ENCODE peak calls at places on chromosome 21, in four cellular contexts. One of them, this sample, is unnamed. For H3K4me1, the result is how much of the 10 kb centered on the place peaks cover.

GRCh38 chr21:32771134-32771523 is 426 bp downstream of the PAXBP1 start:
- DNase-seq in cardiac muscle cell: peak
- DNase-seq in tibial nerve: peak
- DNase-seq in hepatocyte: peak
- DNase-seq in this sample: no peak

GRCh38 chr21:35206141-35207125 is 157.3 kb upstream of the RUNX1 start:
- DNase-seq in cardiac muscle cell: peak
- DNase-seq in tibial nerve: no peak
- DNase-seq in hepatocyte: peak
- DNase-seq in this sample: no peak

GRCh38 chr21:35226302-35226701 is 177.2 kb upstream of the RUNX1 start:
- DNase-seq in cardiac muscle cell: peak
- DNase-seq in tibial nerve: no peak
- DNase-seq in hepatocyte: no peak
- DNase-seq in this sample: no peak

GRCh38 chr21:40186036-40186435 is 318.8 kb downstream of the PCP4 start:
- DNase-seq in cardiac muscle cell: no peak
- DNase-seq in tibial nerve: no peak
- DNase-seq in hepatocyte: no peak
- DNase-seq in this sample: no peak

GRCh38 chr21:23890652-23891051 is 1716.6 kb downstream of the MRPL39 start:
- DNase-seq in cardiac muscle cell: no peak
- DNase-seq in tibial nerve: no peak
- DNase-seq in hepatocyte: no peak
- DNase-seq in this sample: no peak

GRCh38 chr21:17270234-17270633 is 242.6 kb upstream of the CXADR start:
- DNase-seq in cardiac muscle cell: peak
- DNase-seq in tibial nerve: peak
- DNase-seq in hepatocyte: peak
- DNase-seq in this sample: no peak

GRCh38 chr21:46110499-46111192 is 12.7 kb downstream of the COL6A2 start:
- DNase-seq in cardiac muscle cell: peak
- DNase-seq in tibial nerve: peak
- DNase-seq in hepatocyte: peak
- DNase-seq in this sample: no peak

GRCh38 chr21:36059823-36060158 is 535 bp downstream of the SETD4 start:
- DNase-seq in cardiac muscle cell: peak
- DNase-seq in tibial nerve: no peak
- DNase-seq in hepatocyte: peak
- DNase-seq in this sample: no peak

GRCh38 chr21:33033094-33033951 is 7.6 kb downstream of the OLIG2 start:
- DNase-seq in cardiac muscle cell: no peak
- DNase-seq in tibial nerve: no peak
- DNase-seq in hepatocyte: no peak
- DNase-seq in this sample: no peak

GRCh38 chr21:26587621-26588260 is 14.7 kb upstream of the CYYR1 start:
- DNase-seq in cardiac muscle cell: no peak
- DNase-seq in tibial nerve: no peak
- DNase-seq in hepatocyte: peak
- DNase-seq in this sample: no peak

GRCh38 chr21:36854391-36854790 is 112.1 kb downstream of the HLCS start:
- DNase-seq in cardiac muscle cell: peak
- DNase-seq in tibial nerve: no peak
- DNase-seq in hepatocyte: peak
- DNase-seq in this sample: peak

GRCh38 chr21:36261459-36261858 is 58.5 kb upstream of the MORC3 start:
- DNase-seq in cardiac muscle cell: no peak
- DNase-seq in tibial nerve: no peak
- DNase-seq in hepatocyte: no peak
- DNase-seq in this sample: no peak

GRCh38 chr21:36160850-36161178 is 4.2 kb downstream of the DOP1B start:
- DNase-seq in cardiac muscle cell: no peak
- DNase-seq in tibial nerve: no peak
- DNase-seq in hepatocyte: no peak
- DNase-seq in this sample: no peak

GRCh38 chr21:43362306-43362927 is 64.5 kb downstream of the SIK1 start:
- DNase-seq in cardiac muscle cell: no peak
- DNase-seq in tibial nerve: peak
- DNase-seq in hepatocyte: peak
- DNase-seq in this sample: no peak

GRCh38 chr21:43361127-43361492 is 65.8 kb downstream of the SIK1 start:
- DNase-seq in cardiac muscle cell: no peak
- DNase-seq in tibial nerve: no peak
- DNase-seq in hepatocyte: peak
- DNase-seq in this sample: no peak

GRCh38 chr21:43361493-43362296 is 65.2 kb downstream of the SIK1 start:
- DNase-seq in cardiac muscle cell: no peak
- DNase-seq in tibial nerve: no peak
- DNase-seq in hepatocyte: peak
- DNase-seq in this sample: no peak

GRCh38 chr21:43359081-43359822 is 67.7 kb downstream of the SIK1 start:
- DNase-seq in cardiac muscle cell: no peak
- DNase-seq in tibial nerve: no peak
- DNase-seq in hepatocyte: no peak
- DNase-seq in this sample: no peak

GRCh38 chr21:43360441-43361126 is 66.3 kb downstream of the SIK1 start:
- DNase-seq in cardiac muscle cell: no peak
- DNase-seq in tibial nerve: no peak
- DNase-seq in hepatocyte: no peak
- DNase-seq in this sample: no peak
- H3K4me1 ChIP-seq in cardiac muscle cell: under half
- H3K4me1 ChIP-seq in tibial nerve: under half
- H3K4me1 ChIP-seq in hepatocyte: under half
- H3K4me1 ChIP-seq in this sample: under half

DNA sequence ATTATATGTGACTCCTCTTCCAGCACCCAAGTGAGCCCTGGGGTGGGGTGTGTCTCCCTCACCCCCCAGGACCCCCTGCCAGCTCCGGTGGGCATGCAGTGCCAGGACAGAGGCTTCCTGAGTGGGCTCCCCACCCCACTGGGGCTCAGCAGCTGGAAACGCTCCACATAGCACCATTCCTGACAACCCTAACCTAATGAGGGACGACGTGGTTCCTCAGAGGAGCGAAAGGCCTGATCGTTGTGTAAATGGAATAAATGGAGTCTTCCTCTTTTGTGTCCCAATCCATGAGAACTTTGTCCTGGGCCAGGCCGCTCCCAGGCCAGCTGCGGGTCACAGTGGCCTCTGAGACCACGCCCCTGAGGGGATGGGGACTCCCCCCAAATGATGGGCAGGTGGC is 1.8 kb upstream of the TSPEAR start:
- DNase-seq in cardiac muscle cell: no peak
- DNase-seq in tibial nerve: no peak
- DNase-seq in hepatocyte: no peak
- DNase-seq in this sample: no peak
- H3K4me1 ChIP-seq in cardiac muscle cell: under half
- H3K4me1 ChIP-seq in tibial nerve: under half
- H3K4me1 ChIP-seq in hepatocyte: under half
- H3K4me1 ChIP-seq in this sample: under half

GRCh38 chr21:45088116-45088515 is 13.7 kb downstream of the ADARB1 start:
- DNase-seq in cardiac muscle cell: no peak
- DNase-seq in tibial nerve: no peak
- DNase-seq in hepatocyte: no peak
- DNase-seq in this sample: no peak
- H3K4me1 ChIP-seq in cardiac muscle cell: under half
- H3K4me1 ChIP-seq in tibial nerve: under half
- H3K4me1 ChIP-seq in hepatocyte: under half
- H3K4me1 ChIP-seq in this sample: under half

GRCh38 chr21:41894511-41894910 is 15.4 kb upstream of the PRDM15 start:
- DNase-seq in cardiac muscle cell: no peak
- DNase-seq in tibial nerve: no peak
- DNase-seq in hepatocyte: no peak
- DNase-seq in this sample: no peak
- H3K4me1 ChIP-seq in cardiac muscle cell: under half
- H3K4me1 ChIP-seq in tibial nerve: under half
- H3K4me1 ChIP-seq in hepatocyte: under half
- H3K4me1 ChIP-seq in this sample: under half

DNA sequence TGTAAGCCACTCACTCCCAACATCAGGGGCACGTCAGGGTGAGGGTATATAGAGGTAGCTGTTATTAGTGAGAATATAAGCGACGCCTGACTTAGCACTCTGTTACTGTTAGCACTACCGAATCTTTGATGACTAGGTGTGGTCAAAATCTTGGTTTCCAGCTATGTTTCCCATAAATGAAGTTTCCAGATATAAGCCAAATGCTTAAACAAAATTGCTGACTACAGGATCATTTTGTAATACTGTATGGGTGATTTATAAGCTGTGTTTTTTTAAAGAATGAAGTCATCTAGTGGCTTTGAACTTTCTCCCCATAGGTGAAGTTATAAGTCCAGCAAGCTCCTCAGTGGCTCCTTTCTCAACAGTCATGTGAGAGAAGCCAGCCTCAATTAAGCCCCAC is 23.7 kb downstream of the KCNJ15 start:
- DNase-seq in cardiac muscle cell: no peak
- DNase-seq in tibial nerve: no peak
- DNase-seq in hepatocyte: no peak
- DNase-seq in this sample: no peak
- H3K4me1 ChIP-seq in cardiac muscle cell: under half
- H3K4me1 ChIP-seq in tibial nerve: under half
- H3K4me1 ChIP-seq in hepatocyte: under half
- H3K4me1 ChIP-seq in this sample: under half

DNA sequence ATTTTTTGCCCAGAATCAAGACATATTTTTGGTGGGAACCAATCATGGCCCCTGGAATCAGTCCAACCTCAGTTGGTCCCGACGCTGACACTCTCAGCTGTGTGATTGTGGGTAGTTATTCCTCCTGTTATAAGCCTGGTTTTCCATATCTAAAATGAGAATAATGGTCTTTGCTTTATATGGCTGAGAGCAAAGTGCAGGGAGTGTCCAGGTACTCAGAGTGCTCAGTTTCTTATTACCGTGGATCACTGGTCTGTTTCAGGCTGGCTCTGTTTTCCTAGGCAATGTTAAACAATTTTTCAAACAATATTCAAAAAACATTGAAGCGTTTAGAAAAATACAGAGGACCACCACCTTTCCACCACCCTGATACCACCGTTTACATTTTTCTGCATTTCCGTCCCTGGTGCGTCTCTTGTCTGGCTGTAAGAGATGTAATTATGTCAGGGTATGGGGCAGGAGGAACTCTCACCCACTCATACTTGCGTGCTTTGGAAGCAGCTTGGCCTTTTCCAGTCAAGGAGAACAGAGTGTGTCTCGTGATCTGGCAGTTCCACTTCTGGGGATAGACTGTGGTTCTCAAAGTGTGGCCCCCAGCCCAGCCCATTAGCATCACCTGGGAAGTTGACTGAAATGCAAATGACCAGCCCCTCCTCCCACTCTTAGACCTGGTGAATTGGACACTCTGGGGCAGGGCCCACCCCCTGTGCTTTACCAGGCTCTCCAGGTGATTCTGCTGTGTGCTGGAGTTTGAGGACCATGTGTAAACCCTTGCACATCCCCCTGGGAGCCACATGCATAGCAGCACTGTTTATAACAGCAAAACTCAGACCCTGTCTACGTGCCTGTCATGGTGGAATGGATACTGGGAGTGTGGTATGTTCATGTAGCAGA is 6.8 kb downstream of the MX1 start:
- DNase-seq in cardiac muscle cell: no peak
- DNase-seq in tibial nerve: no peak
- DNase-seq in hepatocyte: no peak
- DNase-seq in this sample: no peak
- H3K4me1 ChIP-seq in cardiac muscle cell: under half
- H3K4me1 ChIP-seq in tibial nerve: under half
- H3K4me1 ChIP-seq in hepatocyte: under half
- H3K4me1 ChIP-seq in this sample: under half

This sample was measured in iPS DF 6.9.